ENCODE peak calls at places on chromosomes 7 and 10, in five cellular contexts. P, T, E, H and M are unnamed samples.

GRCh38 chr7:100801833-100802568 is 25.3 kb downstream of the EPHB4 start:
- DNase-seq in E (peak; percentile 30), H (no peak), P (no peak), T (no peak), M (peak; percentile 38)

GRCh38 chr7:1691601-1692499 is 21.8 kb downstream of the ELFN1 start:
- DNase-seq in T (no peak), E (no peak), H (peak; percentile 62), P (peak; percentile 46), M (no peak)

GRCh38 chr7:2936891-2937580 is 92.9 kb upstream of the GNA12 start:
- DNase-seq in T (no peak), E (no peak), H (no peak), P (peak; percentile 56), M (no peak)

GRCh38 chr7:5143935-5144903 is 45.8 kb upstream of the WIPI2 start:
- DNase-seq in E (no peak), P (peak; percentile 84), T (no peak), H (no peak), M (peak; percentile 13)

GRCh38 chr7:27802977-27803376 is 63.0 kb downstream of the TAX1BP1 start:
- DNase-seq in T (no peak), H (no peak), E (no peak), P (no peak), M (no peak)

GRCh38 chr10:47326306-47326926 is 4.2 kb downstream of the GDF2 start:
- DNase-seq in E (no peak), H (no peak), T (no peak), P (peak; percentile 54), M (no peak)

GRCh38 chr7:130513447-130513846 is 21.6 kb downstream of the MEST start:
- DNase-seq in E (no peak), H (no peak), P (no peak), T (no peak), M (no peak)

GRCh38 chr10:25912796-25913195 is 21.2 kb upstream of the MYO3A start:
- DNase-seq in P (no peak), E (no peak), T (no peak), H (no peak), M (no peak)

GRCh38 chr7:150428671-150429451 is 21.6 kb upstream of the GIMAP8 start:
- DNase-seq in E (no peak), H (peak; percentile 7), T (no peak), P (peak; percentile 58), M (peak; percentile 57)

GRCh38 chr7:142568430-142569097 is 180.7 kb upstream of the PRSS1 start:
- DNase-seq in E (no peak), T (no peak), H (no peak), P (no peak), M (peak; percentile 85)

GRCh38 chr7:70047891-70048448 is 449.7 kb downstream of the AUTS2 start:
- DNase-seq in P (no peak), E (no peak), H (no peak), T (no peak), M (no peak)

GRCh38 chr10:68756766-68757165 is 35.7 kb downstream of the CCAR1 start:
- DNase-seq in P (no peak), T (no peak), H (no peak), E (no peak), M (no peak)

GRCh38 chr10:35492387-35493195 is 112.5 kb upstream of the GJD4 start:
- DNase-seq in P (no peak), E (no peak), T (no peak), H (no peak), M (no peak)

GRCh38 chr10:23199768-23200511 is 7.8 kb downstream of the PTF1A start:
- DNase-seq in T (no peak), E (no peak), P (no peak), H (no peak), M (no peak)

GRCh38 chr10:124280916-124281315 is 137.8 kb downstream of the OAT start:
- DNase-seq in H (no peak), P (peak; percentile 31), E (no peak), T (no peak), M (no peak)

GRCh38 chr7:117127585-117128168 is 174.4 kb downstream of the ST7 start:
- DNase-seq in H (peak; percentile 69), P (peak; percentile 77), E (peak; percentile 6), T (peak; percentile 28), M (peak; percentile 78)

GRCh38 chr10:123044391-123044790 is 35.6 kb downstream of the ACADSB start:
- DNase-seq in P (no peak), E (no peak), T (no peak), H (no peak), M (peak; percentile 16)

GRCh38 chr10:92965314-92965713 is 95.3 kb upstream of the CYP26C1 start:
- DNase-seq in H (peak; percentile 23), E (no peak), P (no peak), T (peak; percentile 11), M (peak; percentile 76)

GRCh38 chr10:100043796-100044195 is 34.0 kb upstream of the DNMBP start:
- DNase-seq in P (no peak), E (no peak), T (no peak), H (no peak), M (peak; percentile 56)

GRCh38 chr10:60353519-60354258 is 36.0 kb downstream of the ANK3 start:
- DNase-seq in P (no peak), E (no peak), T (peak; percentile 15), H (peak; percentile 69), M (no peak)

GRCh38 chr7:29207469-29207868 is 12.9 kb downstream of the CHN2 start:
- DNase-seq in E (no peak), T (no peak), H (no peak), P (no peak), M (peak; percentile 19)

GRCh38 chr7:18087031-18087686 is 59.5 kb upstream of the PRPS1L1 start:
- DNase-seq in P (no peak), H (no peak), E (peak; percentile 8), T (no peak), M (peak; percentile 26)

GRCh38 chr7:27102578-27103442 is at the start of gene HOXA2:
- DNase-seq in P (no peak), H (no peak), T (peak; percentile 77), E (no peak), M (peak; percentile 56)

GRCh38 chr7:11650030-11650429 is 182.0 kb downstream of the THSD7A start:
- DNase-seq in H (no peak), P (no peak), T (no peak), E (no peak), M (peak; percentile 60)

GRCh38 chr10:79104264-79104954 is 35.6 kb downstream of the ZMIZ1 start:
- DNase-seq in E (no peak), T (no peak), P (no peak), H (peak; percentile 34), M (peak; percentile 41)

GRCh38 chr10:24869354-24870016 is 82.9 kb downstream of the PRTFDC1 start:
- DNase-seq in P (no peak), T (no peak), H (no peak), E (no peak), M (peak; percentile 50)

GRCh38 chr10:89861584-89862287 is 160.3 kb downstream of the KIF20B start:
- DNase-seq in H (no peak), E (no peak), P (peak; percentile 65), T (no peak), M (no peak)